ENCODE peak calls at places on chromosomes 3 and 15, in ten cellular contexts. O is upper lobe of right lung, I is tibial nerve, H is endodermal cell, W is colonic mucosa, A is mammary epithelial cell, E is lower lobe of right lung, P is breast epithelium, G is tibial artery, C is pancreas. U is an unnamed sample.

GRCh38 chr3:25094932-25095690 is 333.0 kb upstream of the RARB start:
- DNase-seq in O (no peak), I (no peak), H (no peak), W (no peak), A (no peak), E (no peak), P (no peak), G (no peak), C (no peak), U (peak; percentile 43)

GRCh38 chr3:127689266-127689860 is 16.6 kb downstream of the ABTB1 start:
- DNase-seq in O (peak; percentile 49), I (peak; percentile 2), H (peak; percentile 54), W (no peak), A (no peak), E (peak; percentile 33), P (peak; percentile 27), G (peak; percentile 64), C (peak; percentile 45), U (no peak)

GRCh38 chr3:117074833-117075232 is 365.3 kb downstream of the TUSC7 start:
- DNase-seq in O (no peak), I (no peak), H (no peak), W (no peak), A (no peak), E (no peak), P (no peak), G (no peak), C (no peak), U (no peak)

GRCh38 chr3:152299243-152299976 is 30.7 kb downstream of the MBNL1 start:
- DNase-seq in O (no peak), I (no peak), H (no peak), W (no peak), A (no peak), E (no peak), P (no peak), G (no peak), C (no peak), U (no peak)

GRCh38 chr3:78633626-78634025 is 1134.2 kb downstream of the ROBO1 start:
- DNase-seq in O (no peak), I (no peak), H (no peak), W (no peak), A (no peak), E (no peak), P (no peak), G (no peak), C (no peak), U (peak; percentile 62)

GRCh38 chr3:187286467-187287059 is 5.0 kb downstream of the MASP1 start:
- DNase-seq in O (no peak), I (no peak), H (peak; percentile 35), W (no peak), A (no peak), E (no peak), P (no peak), G (no peak), C (no peak), U (peak; percentile 42)

GRCh38 chr15:63329567-63330350 is 51.9 kb downstream of the CA12 start:
- DNase-seq in O (no peak), I (no peak), H (no peak), W (no peak), A (no peak), E (no peak), P (no peak), G (no peak), C (no peak), U (no peak)

GRCh38 chr3:119497824-119498187 is 541 bp upstream of the TIMMDC1 start:
- DNase-seq in O (no peak), I (no peak), H (peak; percentile 56), W (peak; percentile 60), A (peak; percentile 17), E (no peak), P (no peak), G (no peak), C (no peak), U (peak; percentile 54)

GRCh38 chr3:192883512-192883911 is 34.1 kb downstream of the MB21D2 start:
- DNase-seq in O (no peak), I (no peak), H (no peak), W (no peak), A (no peak), E (no peak), P (no peak), G (no peak), C (no peak), U (no peak)

GRCh38 chr15:27743078-27743477 is 356.0 kb downstream of the OCA2 start:
- DNase-seq in O (no peak), I (no peak), H (no peak), W (no peak), A (no peak), E (no peak), P (no peak), G (no peak), C (no peak), U (no peak)

GRCh38 chr3:34298668-34299067 is 500.2 kb downstream of the PDCD6IP start:
- DNase-seq in O (no peak), I (no peak), H (no peak), W (no peak), A (no peak), E (no peak), P (no peak), G (no peak), C (no peak), U (no peak)

GRCh38 chr3:69941439-69942176 is 57.9 kb upstream of the SAMMSON start:
- DNase-seq in O (no peak), I (no peak), H (no peak), W (no peak), A (no peak), E (no peak), P (no peak), G (no peak), C (no peak), U (peak; percentile 77)

GRCh38 chr15:33005582-33005981 is 188.9 kb downstream of the FMN1 start:
- DNase-seq in O (no peak), I (no peak), H (no peak), W (no peak), A (no peak), E (no peak), P (no peak), G (no peak), C (no peak), U (no peak)

GRCh38 chr3:44762690-44763089 is 1.1 kb downstream of the KIF15 start:
- DNase-seq in O (no peak), I (no peak), H (no peak), W (no peak), A (no peak), E (no peak), P (no peak), G (no peak), C (no peak), U (no peak)

GRCh38 chr3:36736327-36736726 is 28.0 kb downstream of the DCLK3 start:
- DNase-seq in O (no peak), I (no peak), H (no peak), W (no peak), A (no peak), E (no peak), P (no peak), G (no peak), C (no peak), U (no peak)

GRCh38 chr3:46102059-46102779 is 74.9 kb upstream of the XCR1 start:
- DNase-seq in O (no peak), I (no peak), H (no peak), W (no peak), A (peak; percentile 29), E (no peak), P (no peak), G (no peak), C (no peak), U (no peak)

GRCh38 chr3:14462738-14463137 is 60.3 kb downstream of the SLC6A6 start:
- DNase-seq in O (no peak), I (no peak), H (peak; percentile 64), W (no peak), A (no peak), E (no peak), P (no peak), G (no peak), C (no peak), U (no peak)

GRCh38 chr15:93007994-93008393 is 81.0 kb downstream of the RGMA start:
- DNase-seq in O (no peak), I (no peak), H (no peak), W (no peak), A (no peak), E (no peak), P (no peak), G (no peak), C (no peak), U (no peak)

GRCh38 chr3:139836656-139837464 is 98.1 kb upstream of the CLSTN2 start:
- DNase-seq in O (no peak), I (no peak), H (no peak), W (no peak), A (no peak), E (no peak), P (no peak), G (no peak), C (no peak), U (no peak)
- H3K4me1 ChIP-seq in O (no peaks in the 10 kb centered on the region), I (no peaks in the 10 kb centered on the region), H (no peaks in the 10 kb centered on the region), W (no peaks in the 10 kb centered on the region), A (no peaks in the 10 kb centered on the region), E (no peaks in the 10 kb centered on the region), P (no peaks in the 10 kb centered on the region), G (no peaks in the 10 kb centered on the region), C (peaks cover 33% of the 10 kb centered on the region), U (no peaks in the 10 kb centered on the region)

GRCh38 chr15:72169921-72170611 is 27.5 kb downstream of the GRAMD2A start:
- DNase-seq in O (peak; percentile 45), I (no peak), H (no peak), W (peak; percentile 86), A (peak; percentile 62), E (no peak), P (no peak), G (no peak), C (no peak), U (no peak)
- H3K4me3 ChIP-seq in O (no peak overlapping the region), I (no peak overlapping the region), H (no peak overlapping the region), W (no peak overlapping the region), A (no peak overlapping the region), E (no peak overlapping the region), P (peak overlapping the region; percentile 20), G (no peak overlapping the region), C (no peak overlapping the region), U (no peak overlapping the region)

DNA sequence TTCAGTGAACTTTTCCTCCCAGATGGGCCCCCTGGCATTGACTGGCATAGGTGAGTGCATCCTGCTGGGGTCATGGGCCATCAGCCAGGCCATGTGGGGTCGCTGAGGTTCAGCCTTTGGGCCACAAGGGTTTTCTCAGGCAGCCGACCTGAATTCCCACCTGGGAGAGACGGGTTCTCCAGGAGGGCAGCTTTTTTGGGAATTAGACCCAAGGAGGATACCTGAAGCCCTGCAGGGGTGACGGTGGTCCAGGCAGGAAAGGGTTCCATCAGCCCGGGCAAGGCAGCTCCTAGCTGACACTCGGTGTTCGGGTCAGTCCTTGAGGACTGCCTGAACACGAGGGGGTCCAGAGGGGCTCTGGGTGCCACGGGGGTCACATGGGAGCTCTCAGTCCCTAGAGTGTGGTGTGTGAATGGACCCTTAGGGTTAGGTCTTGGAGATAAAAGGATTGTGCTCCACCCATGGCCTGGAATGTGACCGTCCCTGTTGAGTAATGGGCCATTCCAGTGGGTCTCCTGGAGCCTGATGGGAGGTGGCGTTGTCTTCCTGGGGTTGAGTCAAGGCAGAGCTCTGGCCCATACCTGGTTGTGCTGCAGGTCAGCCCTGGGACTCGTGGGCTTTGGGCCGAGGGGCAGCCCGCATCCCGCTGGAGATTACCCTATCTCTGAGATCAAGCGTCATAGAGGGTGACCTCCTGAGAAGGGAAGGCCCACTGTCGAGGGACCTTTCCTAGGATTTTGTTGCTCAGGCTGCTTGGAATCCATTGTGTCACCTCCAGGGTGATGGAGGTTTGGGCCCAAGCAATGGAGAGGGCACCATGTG is 192.8 kb downstream of the UBE3A start:
- DNase-seq in O (peak; percentile 52), I (no peak), H (peak; percentile 20), W (peak; percentile 12), A (no peak), E (peak; percentile 24), P (peak; percentile 38), G (peak; percentile 50), C (peak; percentile 30), U (no peak)
- H3K9me3 ChIP-seq in O (no peaks in the 10 kb centered on the region), I (no peaks in the 10 kb centered on the region), H (no peaks in the 10 kb centered on the region), W (no peaks in the 10 kb centered on the region), A (peaks cover 60% of the 10 kb centered on the region), E (peaks cover 16% of the 10 kb centered on the region), P (peaks cover 86% of the 10 kb centered on the region), G (peaks cover 47% of the 10 kb centered on the region), C (no peaks in the 10 kb centered on the region), U (no peaks in the 10 kb centered on the region)

GRCh38 chr3:122576174-122576940 is 1.1 kb upstream of the PARP15 start:
- DNase-seq in O (no peak), I (no peak), H (no peak), W (no peak), A (no peak), E (no peak), P (no peak), G (no peak), C (no peak), U (no peak)
- H3K4me1 ChIP-seq in O (peaks cover 11% of the 10 kb centered on the region), I (peaks cover 19% of the 10 kb centered on the region), H (no peaks in the 10 kb centered on the region), W (no peaks in the 10 kb centered on the region), A (peaks cover 14% of the 10 kb centered on the region), E (peaks cover 32% of the 10 kb centered on the region), P (no peaks in the 10 kb centered on the region), G (no peaks in the 10 kb centered on the region), C (no peaks in the 10 kb centered on the region), U (peaks cover 22% of the 10 kb centered on the region)

U was measured in adipocyte.